ENCODE peak calls at places on chromosomes 2 and 18, in nine cellular contexts. B is hepatocyte, D is neural progenitor cell, K is HCT116, E is GM23248, Y is MM.1S, R is GM23338, X is PC-3, O is SK-N-SH. Z is an unnamed sample.

GRCh38 chr2:32671885-32672519 is 44.2 kb downstream of the TTC27 start:
- DNase-seq in B (no peak), D (no peak), K (no peak), E (peak), Y (no peak), R (no peak), X (no peak), O (no peak), Z (no peak)

GRCh38 chr2:239760596-239760995 is 264.5 kb downstream of the NDUFA10 start:
- DNase-seq in B (no peak), D (no peak), K (no peak), E (no peak), Y (no peak), R (no peak), X (no peak), O (no peak), Z (no peak)

GRCh38 chr18:44917865-44918476 is 237.3 kb downstream of the SETBP1 start:
- DNase-seq in B (peak), D (no peak), K (no peak), E (no peak), Y (no peak), R (no peak), X (no peak), O (no peak), Z (no peak)

GRCh38 chr18:79943608-79944125 is 7.8 kb downstream of the SLC66A2 start:
- DNase-seq in B (no peak), D (no peak), K (no peak), E (no peak), Y (no peak), R (no peak), X (no peak), O (no peak), Z (no peak)

GRCh38 chr18:62485684-62486083 is 37.1 kb upstream of the ZCCHC2 start:
- DNase-seq in B (peak), D (no peak), K (peak), E (peak), Y (no peak), R (no peak), X (peak), O (no peak), Z (no peak)

GRCh38 chr2:100182494-100183355 is 40.3 kb upstream of the AFF3 start:
- DNase-seq in B (no peak), D (peak), K (no peak), E (peak), Y (no peak), R (peak), X (no peak), O (no peak), Z (no peak)

GRCh38 chr2:135132314-135132713 is 80.2 kb downstream of the RAB3GAP1 start:
- DNase-seq in B (no peak), D (no peak), K (no peak), E (peak), Y (no peak), R (no peak), X (no peak), O (no peak), Z (no peak)

GRCh38 chr18:22067682-22068081 is 101.7 kb upstream of the GATA6 start:
- DNase-seq in B (no peak), D (no peak), K (no peak), E (no peak), Y (no peak), R (no peak), X (no peak), O (no peak), Z (no peak)

GRCh38 chr2:177429688-177430325 is 37.2 kb downstream of the AGPS start:
- DNase-seq in B (no peak), D (no peak), K (no peak), E (peak), Y (no peak), R (no peak), X (no peak), O (no peak), Z (no peak)

GRCh38 chr2:119852214-119852613 is 92.5 kb downstream of the PTPN4 start:
- DNase-seq in B (no peak), D (peak), K (no peak), E (no peak), Y (no peak), R (no peak), X (no peak), O (no peak), Z (no peak)

GRCh38 chr2:161169335-161169734 is 9.1 kb downstream of the TANK start:
- DNase-seq in B (no peak), D (no peak), K (no peak), E (no peak), Y (no peak), R (no peak), X (no peak), O (no peak), Z (no peak)

GRCh38 chr18:8619041-8619440 is 9.8 kb downstream of the RAB12 start:
- DNase-seq in B (no peak), D (no peak), K (no peak), E (no peak), Y (no peak), R (no peak), X (no peak), O (no peak), Z (no peak)

GRCh38 chr18:63336366-63337099 is 17.0 kb upstream of the BCL2 start:
- DNase-seq in B (no peak), D (no peak), K (peak), E (peak), Y (no peak), R (no peak), X (peak), O (no peak), Z (no peak)

GRCh38 chr2:105748564-105748963 is 3.9 kb downstream of the NCK2 start:
- DNase-seq in B (no peak), D (no peak), K (no peak), E (no peak), Y (no peak), R (no peak), X (peak), O (no peak), Z (no peak)

GRCh38 chr2:177078416-177078815 is 134.2 kb upstream of the HNRNPA3 start:
- DNase-seq in B (peak), D (no peak), K (no peak), E (peak), Y (no peak), R (no peak), X (no peak), O (no peak), Z (no peak)

GRCh38 chr2:129347486-129348217 is 631.8 kb upstream of the RAB6C start:
- DNase-seq in B (no peak), D (no peak), K (no peak), E (no peak), Y (peak), R (no peak), X (no peak), O (no peak), Z (no peak)

GRCh38 chr2:232315923-232316299 is 62.6 kb upstream of the ALPP start:
- DNase-seq in B (no peak), D (no peak), K (no peak), E (no peak), Y (no peak), R (no peak), X (no peak), O (no peak), Z (no peak)

GRCh38 chr2:232316382-232317190 is 62.0 kb upstream of the ALPP start:
- DNase-seq in B (no peak), D (no peak), K (no peak), E (no peak), Y (no peak), R (no peak), X (no peak), O (no peak), Z (no peak)

GRCh38 chr2:232318175-232318855 is 60.2 kb upstream of the ALPP start:
- DNase-seq in B (no peak), D (no peak), K (no peak), E (no peak), Y (no peak), R (no peak), X (no peak), O (no peak), Z (no peak)

GRCh38 chr2:232319117-232320037 is 59.2 kb upstream of the ALPP start:
- DNase-seq in B (no peak), D (no peak), K (no peak), E (no peak), Y (no peak), R (no peak), X (no peak), O (no peak), Z (no peak)

DNA sequence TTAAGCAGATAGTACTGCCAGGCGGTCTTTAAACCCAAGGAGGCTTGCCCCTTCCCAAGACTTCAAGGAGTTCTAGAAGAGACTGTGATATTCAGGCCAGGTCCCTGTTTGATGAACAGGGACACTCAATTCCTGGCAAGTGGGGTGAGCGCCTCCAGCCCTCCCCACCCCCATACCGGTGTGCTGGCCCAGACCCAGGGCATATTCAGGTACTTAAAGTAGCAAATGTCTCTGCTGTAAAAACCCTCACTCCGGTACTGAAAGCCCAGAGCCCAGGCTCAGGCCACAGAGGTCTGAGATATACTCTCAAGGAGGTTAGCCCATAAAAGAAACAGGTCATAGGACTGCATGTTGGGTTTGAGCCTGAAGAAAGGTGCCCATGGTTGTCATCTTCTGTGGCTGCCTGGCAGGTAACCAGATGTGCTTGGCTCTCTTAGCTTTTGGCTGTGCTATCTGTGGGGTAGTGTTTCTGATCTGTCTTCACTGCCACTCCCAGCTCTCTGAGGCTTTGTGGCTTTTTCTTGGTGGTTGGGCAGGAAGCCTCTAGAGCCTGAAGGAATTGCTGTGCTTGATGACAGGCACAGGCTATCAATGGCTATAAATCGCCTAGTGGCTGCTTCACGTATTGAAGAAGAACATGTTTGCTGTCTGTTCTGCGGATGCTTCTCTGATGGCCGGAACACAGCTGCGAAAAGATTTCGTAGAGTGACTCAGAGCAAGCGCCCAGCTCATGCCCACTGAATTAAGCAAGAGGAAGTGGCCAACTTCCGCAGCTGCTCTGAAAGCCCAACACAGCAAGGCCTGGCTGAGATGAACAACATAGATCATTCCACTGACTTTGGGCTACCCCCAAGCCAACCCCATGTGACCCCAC is 63.3 kb upstream of the ALPP start:
- DNase-seq in B (no peak), D (no peak), K (no peak), E (peak), Y (peak), R (peak), X (peak), O (no peak), Z (no peak)
- TF ChIP-seq EZH2phosphoT487 in B (no peak), D (no peak), K (no peak), E (no peak), Y (no peak), R (no peak), X (no peak), O (no peak), Z (no peak)

DNA sequence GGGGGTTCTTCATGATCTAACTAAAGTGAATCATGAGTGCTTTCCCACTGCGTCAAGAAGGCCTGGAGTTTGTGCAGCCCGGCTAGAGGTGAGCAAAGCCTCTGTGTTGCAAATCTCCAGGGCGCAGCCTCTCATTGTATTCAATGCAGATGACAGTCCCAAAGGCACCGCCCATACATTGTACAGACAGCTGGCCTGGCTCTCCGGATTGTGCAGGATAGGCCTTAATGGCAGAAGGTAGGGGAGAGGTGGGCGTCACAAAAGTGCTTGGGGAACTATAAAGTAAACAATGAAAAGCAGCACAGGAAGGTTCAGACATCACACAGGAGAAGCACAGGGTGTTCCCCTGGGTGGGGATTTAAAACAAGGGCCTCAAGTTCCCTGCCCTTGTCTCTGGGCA is 892 bp upstream of the GYPC start:
- DNase-seq in B (no peak), D (peak), K (no peak), E (peak), Y (no peak), R (no peak), X (no peak), O (peak), Z (no peak)
- H2AFZ ChIP-seq in B (no peak), D (peak), K (no peak), E (peak), Y (no peak), R (peak), X (no peak), O (no peak), Z (peak)

DNA sequence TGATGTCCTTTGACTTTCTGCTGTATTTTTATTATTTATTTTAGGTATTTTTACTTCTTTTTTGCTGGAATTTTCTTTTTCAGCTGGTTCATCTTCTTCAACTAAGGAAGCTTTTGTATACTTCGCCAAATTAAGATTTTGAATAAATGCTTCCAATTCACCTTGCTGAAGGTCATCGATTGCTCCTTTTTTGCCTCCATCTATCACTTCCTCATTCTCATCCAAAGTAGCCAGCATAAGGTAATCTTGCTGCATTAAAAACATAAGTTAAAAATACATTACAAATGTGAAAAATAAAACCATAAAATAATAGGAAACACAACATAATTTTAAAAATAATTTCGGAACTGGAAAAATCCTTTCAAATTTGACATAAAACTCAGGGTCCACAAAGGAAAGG is 2.6 kb downstream of the CEBPZ start:
- DNase-seq in B (no peak), D (no peak), K (no peak), E (no peak), Y (no peak), R (no peak), X (no peak), O (no peak), Z (no peak)
- H3K4me3 ChIP-seq in B (no peak), D (no peak), K (no peak), E (no peak), Y (no peak), R (peak), X (no peak), O (no peak), Z (no peak)

DNA sequence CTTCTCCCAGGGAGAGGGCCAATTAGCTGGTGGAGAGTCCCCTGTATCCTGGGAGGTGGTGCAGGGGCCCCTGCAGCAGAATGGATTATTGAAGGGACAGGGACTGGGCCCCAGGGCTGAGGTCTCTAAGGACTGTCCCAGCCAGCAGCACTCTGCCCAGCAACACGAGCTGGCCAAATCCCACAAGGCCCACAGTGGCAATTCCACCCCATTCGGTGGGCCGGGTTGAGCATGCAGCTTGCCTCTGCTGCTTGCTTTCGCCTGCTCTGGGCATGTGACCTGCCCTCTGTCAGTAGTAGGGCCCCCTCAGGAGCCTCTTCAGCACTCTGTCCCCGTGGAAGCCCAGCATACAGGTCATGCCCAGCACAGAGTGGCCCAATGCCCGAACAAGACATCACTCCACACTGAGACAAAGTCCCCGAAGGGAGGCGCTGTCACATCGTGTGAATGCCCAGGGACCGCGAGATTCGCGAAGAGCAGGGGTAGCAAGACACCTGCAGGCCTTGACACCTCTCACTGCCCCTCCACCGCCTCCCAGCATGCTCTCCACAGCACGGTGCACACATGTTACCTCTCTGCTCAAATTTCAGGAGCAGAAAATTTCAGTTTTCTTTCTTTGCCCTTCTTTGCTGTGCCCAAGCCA is 65.4 kb downstream of the CRACDL start:
- DNase-seq in B (no peak), D (peak), K (no peak), E (no peak), Y (no peak), R (peak), X (no peak), O (no peak), Z (no peak)
- TF ChIP-seq EZH2phosphoT487 in B (no peak), D (no peak), K (no peak), E (no peak), Y (no peak), R (no peak), X (no peak), O (no peak), Z (no peak)

Z was measured in OCI-LY7.